ENCODE peak calls at places on chromosomes 7 and 10, in four cellular contexts. One of them, this sample, is unnamed.

GRCh38 chr7:43164757-43165156 is 52.3 kb downstream of the HECW1 start:
- DNase-seq in choroid plexus epithelial cell: peak; percentile 99
- DNase-seq in fibroblast of lung: peak; percentile 97
- DNase-seq in GM23338: no peak
- DNase-seq in this sample: no peak

GRCh38 chr7:47358357-47358756 is 223.6 kb downstream of the TNS3 start:
- DNase-seq in choroid plexus epithelial cell: no peak
- DNase-seq in fibroblast of lung: no peak
- DNase-seq in GM23338: no peak
- DNase-seq in this sample: no peak

GRCh38 chr10:31204090-31204489 is 114.9 kb upstream of the ZEB1 start:
- DNase-seq in choroid plexus epithelial cell: peak; percentile 70
- DNase-seq in fibroblast of lung: peak; percentile 69
- DNase-seq in GM23338: no peak
- DNase-seq in this sample: no peak

GRCh38 chr10:90674927-90675326 is 182.9 kb downstream of the HTR7 start:
- DNase-seq in choroid plexus epithelial cell: peak; percentile 79
- DNase-seq in fibroblast of lung: peak; percentile 97
- DNase-seq in GM23338: no peak
- DNase-seq in this sample: no peak

GRCh38 chr7:68107968-68108367 is 1111.3 kb downstream of the TYW1 start:
- DNase-seq in choroid plexus epithelial cell: no peak
- DNase-seq in fibroblast of lung: no peak
- DNase-seq in GM23338: no peak
- DNase-seq in this sample: no peak

GRCh38 chr10:22833353-22833752 is 94.5 kb upstream of the ARMC3 start:
- DNase-seq in choroid plexus epithelial cell: no peak
- DNase-seq in fibroblast of lung: no peak
- DNase-seq in GM23338: no peak
- DNase-seq in this sample: no peak

GRCh38 chr7:143519411-143520131 is 41.9 kb downstream of the TAS2R41 start:
- DNase-seq in choroid plexus epithelial cell: peak; percentile 96
- DNase-seq in fibroblast of lung: peak; percentile 11
- DNase-seq in GM23338: no peak
- DNase-seq in this sample: no peak

GRCh38 chr7:112163021-112163310 is 43.2 kb downstream of the DOCK4 start:
- DNase-seq in choroid plexus epithelial cell: no peak
- DNase-seq in fibroblast of lung: no peak
- DNase-seq in GM23338: no peak
- DNase-seq in this sample: no peak

GRCh38 chr7:36863901-36864701 is 139.8 kb upstream of the AOAH start:
- DNase-seq in choroid plexus epithelial cell: no peak
- DNase-seq in fibroblast of lung: no peak
- DNase-seq in GM23338: no peak
- DNase-seq in this sample: no peak

GRCh38 chr10:110426294-110427153 is 71.2 kb upstream of the DUSP5 start:
- DNase-seq in choroid plexus epithelial cell: peak; percentile 99
- DNase-seq in fibroblast of lung: peak; percentile 78
- DNase-seq in GM23338: no peak
- DNase-seq in this sample: no peak

GRCh38 chr7:143299840-143300239 is 11.7 kb downstream of the CASP2 start:
- DNase-seq in choroid plexus epithelial cell: peak; percentile 45
- DNase-seq in fibroblast of lung: no peak
- DNase-seq in GM23338: peak; percentile 79
- DNase-seq in this sample: peak; percentile 58

GRCh38 chr7:105661625-105662024 is 80.3 kb upstream of the EFCAB10 start:
- DNase-seq in choroid plexus epithelial cell: no peak
- DNase-seq in fibroblast of lung: no peak
- DNase-seq in GM23338: no peak
- DNase-seq in this sample: no peak

GRCh38 chr7:122055072-122055471 is 89.0 kb downstream of the AASS start:
- DNase-seq in choroid plexus epithelial cell: no peak
- DNase-seq in fibroblast of lung: no peak
- DNase-seq in GM23338: no peak
- DNase-seq in this sample: no peak

GRCh38 chr10:129694184-129694583 is 227.1 kb downstream of the MGMT start:
- DNase-seq in choroid plexus epithelial cell: no peak
- DNase-seq in fibroblast of lung: no peak
- DNase-seq in GM23338: no peak
- DNase-seq in this sample: no peak

GRCh38 chr7:139374246-139374645 is 14.6 kb downstream of the LUC7L2 start:
- DNase-seq in choroid plexus epithelial cell: no peak
- DNase-seq in fibroblast of lung: no peak
- DNase-seq in GM23338: no peak
- DNase-seq in this sample: no peak

GRCh38 chr7:2725178-2726105 is 37.4 kb downstream of the AMZ1 start:
- DNase-seq in choroid plexus epithelial cell: no peak
- DNase-seq in fibroblast of lung: no peak
- DNase-seq in GM23338: no peak
- DNase-seq in this sample: no peak

DNA sequence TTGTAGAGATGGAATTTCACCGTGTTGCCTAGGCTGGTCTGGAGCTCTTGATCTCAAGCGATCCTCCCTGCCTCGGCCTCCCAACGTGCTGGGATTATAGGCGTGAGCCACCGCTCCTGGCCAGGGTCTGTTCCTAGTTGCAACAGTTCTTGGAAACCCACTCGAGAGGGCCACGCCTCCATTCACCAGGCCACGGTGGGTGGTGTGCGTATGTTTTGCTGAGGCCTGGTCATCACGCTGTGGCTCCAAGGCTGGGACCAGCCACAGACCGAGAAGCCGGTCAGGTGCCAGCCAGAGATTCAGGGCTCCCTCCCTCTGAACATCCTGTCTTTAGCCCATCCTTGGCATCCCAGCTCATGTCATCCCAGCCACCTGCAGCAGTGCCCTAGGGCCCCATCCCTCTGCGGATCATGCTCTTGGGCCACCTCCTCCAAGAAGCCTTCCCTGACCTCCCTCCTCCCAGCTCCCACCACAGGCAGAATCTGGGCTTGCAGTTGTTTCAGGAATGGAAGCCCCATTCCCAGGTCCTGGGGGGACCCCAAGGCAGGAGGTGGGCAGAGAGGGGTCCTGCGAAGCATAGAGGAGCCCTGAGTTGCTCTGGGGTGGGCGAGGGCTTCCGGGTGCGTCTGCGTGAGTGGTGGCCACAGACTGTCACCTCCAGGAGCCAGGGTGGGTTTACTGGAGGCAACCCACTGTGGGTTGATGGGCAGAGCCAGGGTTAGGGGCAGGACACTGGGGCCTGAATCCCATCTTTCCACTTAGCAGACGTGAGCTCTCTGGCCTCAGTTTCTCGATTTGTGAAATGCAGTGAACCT is 5.2 kb downstream of the LAT2 start:
- DNase-seq in choroid plexus epithelial cell: no peak
- DNase-seq in fibroblast of lung: no peak
- DNase-seq in GM23338: no peak
- DNase-seq in this sample: no peak
- H3K4me3 ChIP-seq in choroid plexus epithelial cell: no peak overlapping the region
- H3K4me3 ChIP-seq in fibroblast of lung: no peak overlapping the region
- H3K4me3 ChIP-seq in GM23338: no peak overlapping the region
- H3K4me3 ChIP-seq in this sample: no peak overlapping the region

GRCh38 chr7:98280791-98281756 is at the start of gene BRI3:
- DNase-seq in choroid plexus epithelial cell: peak; percentile 89
- DNase-seq in fibroblast of lung: peak; percentile 86
- DNase-seq in GM23338: peak; percentile 92
- DNase-seq in this sample: peak; percentile 95

GRCh38 chr7:98280296-98280695 is 1.2 kb upstream of the BRI3 start:
- DNase-seq in choroid plexus epithelial cell: no peak
- DNase-seq in fibroblast of lung: no peak
- DNase-seq in GM23338: no peak
- DNase-seq in this sample: no peak

GRCh38 chr7:98278936-98279335 is 2.5 kb upstream of the BRI3 start:
- DNase-seq in choroid plexus epithelial cell: no peak
- DNase-seq in fibroblast of lung: no peak
- DNase-seq in GM23338: no peak
- DNase-seq in this sample: no peak

GRCh38 chr7:98276241-98276761 is 5.2 kb upstream of the BRI3 start:
- DNase-seq in choroid plexus epithelial cell: peak; percentile 94
- DNase-seq in fibroblast of lung: peak; percentile 57
- DNase-seq in GM23338: no peak
- DNase-seq in this sample: peak; percentile 50

DNA sequence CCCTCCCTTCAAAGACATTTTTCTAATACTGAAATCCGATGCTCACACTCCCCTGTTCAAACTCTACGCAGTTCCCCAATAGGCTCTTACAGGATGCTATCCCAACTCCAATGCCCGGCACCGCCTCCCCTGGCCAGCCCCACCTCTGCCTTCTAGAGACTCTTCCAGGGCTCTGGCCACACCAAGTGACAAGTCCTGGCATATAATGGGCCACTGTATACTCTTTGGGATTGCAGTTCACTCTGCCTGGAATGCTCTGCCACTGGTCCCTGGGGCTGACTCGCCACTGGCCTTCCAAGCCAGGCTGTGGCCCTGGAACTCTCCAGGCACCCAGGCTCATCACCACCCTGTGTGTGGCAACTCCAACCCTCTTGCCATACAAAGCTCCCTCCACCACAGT is 3.1 kb upstream of the BRI3 start:
- DNase-seq in choroid plexus epithelial cell: no peak
- DNase-seq in fibroblast of lung: no peak
- DNase-seq in GM23338: peak; percentile 28
- DNase-seq in this sample: no peak
- TF ChIP-seq CTCF in choroid plexus epithelial cell: no peak
- TF ChIP-seq CTCF in fibroblast of lung: no peak
- TF ChIP-seq CTCF in GM23338: no peak
- TF ChIP-seq CTCF in this sample: no peak

GRCh38 chr7:76337147-76337546 is 21.6 kb downstream of the YWHAG start:
- DNase-seq in choroid plexus epithelial cell: no peak
- DNase-seq in fibroblast of lung: no peak
- DNase-seq in GM23338: no peak
- DNase-seq in this sample: no peak
- H3K4me3 ChIP-seq in choroid plexus epithelial cell: no peak overlapping the region
- H3K4me3 ChIP-seq in fibroblast of lung: no peak overlapping the region
- H3K4me3 ChIP-seq in GM23338: no peak overlapping the region
- H3K4me3 ChIP-seq in this sample: no peak overlapping the region

GRCh38 chr10:62681211-62681940 is 123.1 kb upstream of the ADO start:
- DNase-seq in choroid plexus epithelial cell: peak; percentile 2
- DNase-seq in fibroblast of lung: no peak
- DNase-seq in GM23338: peak; percentile 45
- DNase-seq in this sample: no peak
- TF ChIP-seq CTCF in choroid plexus epithelial cell: no peak
- TF ChIP-seq CTCF in fibroblast of lung: no peak
- TF ChIP-seq CTCF in GM23338: peak; percentile 10
- TF ChIP-seq CTCF in this sample: no peak

GRCh38 chr7:151756866-151757265 is 120.0 kb downstream of the PRKAG2 start:
- DNase-seq in choroid plexus epithelial cell: no peak
- DNase-seq in fibroblast of lung: no peak
- DNase-seq in GM23338: no peak
- DNase-seq in this sample: no peak

GRCh38 chr7:151754142-151754590 is 122.7 kb downstream of the PRKAG2 start:
- DNase-seq in choroid plexus epithelial cell: peak; percentile 99
- DNase-seq in fibroblast of lung: peak; percentile 99
- DNase-seq in GM23338: peak; percentile 95
- DNase-seq in this sample: peak; percentile 75

GRCh38 chr7:151756076-151756731 is 120.7 kb downstream of the PRKAG2 start:
- DNase-seq in choroid plexus epithelial cell: peak; percentile 66
- DNase-seq in fibroblast of lung: peak; percentile 65
- DNase-seq in GM23338: no peak
- DNase-seq in this sample: no peak

GRCh38 chr7:151754688-151755130 is 122.2 kb downstream of the PRKAG2 start:
- DNase-seq in choroid plexus epithelial cell: no peak
- DNase-seq in fibroblast of lung: no peak
- DNase-seq in GM23338: no peak
- DNase-seq in this sample: no peak

DNA sequence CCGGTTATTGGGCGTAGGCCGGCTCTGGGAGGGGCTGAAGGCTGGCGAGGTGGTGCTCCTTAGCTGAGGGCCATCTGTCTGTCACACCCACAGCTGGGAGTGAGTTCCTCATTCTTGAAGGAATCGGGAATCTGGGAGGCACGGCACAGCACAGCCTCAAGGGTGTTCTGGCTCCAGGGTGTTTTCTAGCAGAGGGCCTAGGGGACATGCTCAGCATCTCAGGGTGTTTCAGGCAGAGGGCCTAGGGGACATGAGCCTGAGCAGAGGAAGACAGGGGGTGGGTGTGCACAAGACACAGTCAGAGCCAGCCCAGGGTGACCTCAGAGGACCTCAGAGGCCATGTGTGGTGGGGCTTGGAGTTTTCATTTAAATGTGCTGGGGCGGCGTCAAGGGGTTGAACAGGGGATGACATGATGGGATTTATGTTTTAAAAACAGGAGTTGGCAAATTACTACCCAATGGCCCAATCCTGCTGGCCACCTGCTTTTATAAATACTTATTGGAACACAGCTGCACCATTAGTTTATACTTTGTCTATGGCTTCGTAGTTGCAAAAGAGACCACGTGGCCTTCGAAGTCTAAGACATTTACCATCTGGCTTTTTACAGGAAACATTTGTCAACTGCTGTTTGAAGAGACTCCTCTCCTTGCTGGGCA is 121.7 kb downstream of the PRKAG2 start:
- DNase-seq in choroid plexus epithelial cell: no peak
- DNase-seq in fibroblast of lung: peak; percentile 97
- DNase-seq in GM23338: no peak
- DNase-seq in this sample: peak; percentile 49
- H3K4me3 ChIP-seq in choroid plexus epithelial cell: no peak overlapping the region
- H3K4me3 ChIP-seq in fibroblast of lung: no peak overlapping the region
- H3K4me3 ChIP-seq in GM23338: no peak overlapping the region
- H3K4me3 ChIP-seq in this sample: no peak overlapping the region

GRCh38 chr7:24979863-24980694 is at the start of gene OSBPL3:
- DNase-seq in choroid plexus epithelial cell: peak; percentile 97
- DNase-seq in fibroblast of lung: peak; percentile 97
- DNase-seq in GM23338: peak; percentile 98
- DNase-seq in this sample: peak; percentile 97

GRCh38 chr7:24980695-24981543 is 941 bp upstream of the OSBPL3 start:
- DNase-seq in choroid plexus epithelial cell: peak; percentile 60
- DNase-seq in fibroblast of lung: peak; percentile 74
- DNase-seq in GM23338: peak; percentile 45
- DNase-seq in this sample: peak; percentile 62

GRCh38 chr7:24979470-24979862 is 512 bp downstream of the OSBPL3 start:
- DNase-seq in choroid plexus epithelial cell: peak; percentile 72
- DNase-seq in fibroblast of lung: peak; percentile 68
- DNase-seq in GM23338: no peak
- DNase-seq in this sample: peak; percentile 68

GRCh38 chr7:24981544-24981951 is 1.6 kb upstream of the OSBPL3 start:
- DNase-seq in choroid plexus epithelial cell: peak; percentile 53
- DNase-seq in fibroblast of lung: peak; percentile 43
- DNase-seq in GM23338: peak; percentile 50
- DNase-seq in this sample: peak; percentile 69

GRCh38 chr7:24982917-24983316 is 2.9 kb upstream of the OSBPL3 start:
- DNase-seq in choroid plexus epithelial cell: no peak
- DNase-seq in fibroblast of lung: no peak
- DNase-seq in GM23338: peak; percentile 69
- DNase-seq in this sample: no peak
- TF ChIP-seq CTCF in choroid plexus epithelial cell: peak; percentile 57
- TF ChIP-seq CTCF in fibroblast of lung: peak; percentile 20
- TF ChIP-seq CTCF in GM23338: peak; percentile 66
- TF ChIP-seq CTCF in this sample: no peak

This sample was measured in colonic mucosa.